ENCODE peak calls at places on chromosomes 2 and 18, in four cellular contexts. T, S, C and K are unnamed samples.

GRCh38 chr2:178301595-178302324 is 107.4 kb downstream of the OSBPL6 start:
- DNase-seq in T (no peak), S (no peak), C (no peak), K (no peak)

GRCh38 chr18:78721986-78722385 is 257.6 kb upstream of the SALL3 start:
- DNase-seq in T (no peak), S (no peak), C (no peak), K (no peak)

GRCh38 chr18:35267809-35268208 is 22.2 kb downstream of the ZSCAN30 start:
- DNase-seq in T (peak; percentile 22), S (no peak), C (peak; percentile 11), K (no peak)

GRCh38 chr18:24054130-24054529 is 39.6 kb downstream of the TTC39C start:
- DNase-seq in T (no peak), S (peak; percentile 9), C (no peak), K (peak; percentile 34)

GRCh38 chr2:128630974-128631697 is 312.5 kb upstream of the HS6ST1 start:
- DNase-seq in T (peak; percentile 1), S (no peak), C (no peak), K (no peak)

GRCh38 chr18:76544511-76545350 is 49.7 kb upstream of the ZNF516 start:
- DNase-seq in T (no peak), S (no peak), C (no peak), K (no peak)

GRCh38 chr2:193584001-193584400 is 1389.3 kb upstream of the TMEFF2 start:
- DNase-seq in T (no peak), S (no peak), C (no peak), K (peak; percentile 41)

GRCh38 chr18:23523429-23524212 is 20.3 kb downstream of the RMC1 start:
- DNase-seq in T (no peak), S (peak; percentile 43), C (no peak), K (peak; percentile 45)

GRCh38 chr18:59597049-59597448 is 100.2 kb downstream of the CCBE1 start:
- DNase-seq in T (no peak), S (no peak), C (no peak), K (no peak)

GRCh38 chr2:73823916-73824523 is 4.7 kb upstream of the STAMBP start:
- DNase-seq in T (peak; percentile 49), S (peak; percentile 75), C (peak; percentile 71), K (peak; percentile 72)

GRCh38 chr2:233242231-233242917 is 9.1 kb upstream of the ATG16L1 start:
- DNase-seq in T (no peak), S (no peak), C (no peak), K (peak; percentile 27)

GRCh38 chr18:11072632-11073031 is 76.7 kb downstream of the PIEZO2 start:
- DNase-seq in T (no peak), S (no peak), C (no peak), K (no peak)

GRCh38 chr2:179410552-179411356 is 146.1 kb upstream of the SESTD1 start:
- DNase-seq in T (peak; percentile 50), S (peak; percentile 59), C (peak; percentile 26), K (peak; percentile 35)

GRCh38 chr2:76197842-76198448 is 487.2 kb upstream of the GCFC2 start:
- DNase-seq in T (peak; percentile 74), S (peak; percentile 22), C (peak; percentile 33), K (peak; percentile 1)

GRCh38 chr2:58137856-58138255 is 91.2 kb downstream of the VRK2 start:
- DNase-seq in T (peak; percentile 61), S (no peak), C (peak; percentile 71), K (peak; percentile 41)

GRCh38 chr2:164803772-164804466 is 37.7 kb downstream of the COBLL1 start:
- DNase-seq in T (no peak), S (peak; percentile 37), C (no peak), K (no peak)

GRCh38 chr2:70702711-70703395 is 65.1 kb downstream of the ADD2 start:
- DNase-seq in T (no peak), S (no peak), C (no peak), K (no peak)

GRCh38 chr18:32934201-32934600 is 161.4 kb upstream of the KLHL14 start:
- DNase-seq in T (no peak), S (no peak), C (no peak), K (no peak)

GRCh38 chr2:26848336-26849055 is 564 bp downstream of the DPYSL5 start:
- DNase-seq in T (no peak), S (peak; percentile 17), C (no peak), K (no peak)

GRCh38 chr18:25842665-25843064 is 247.7 kb downstream of the SS18 start:
- DNase-seq in T (no peak), S (no peak), C (no peak), K (no peak)

GRCh38 chr18:61679836-61680235 is 213.0 kb downstream of the RNF152 start:
- DNase-seq in T (no peak), S (no peak), C (no peak), K (no peak)

GRCh38 chr2:122138561-122138960 is 383.1 kb downstream of the TSN start:
- DNase-seq in T (no peak), S (no peak), C (no peak), K (no peak)

GRCh38 chr2:179787601-179788000 is 73.8 kb downstream of the ZNF385B start:
- DNase-seq in T (no peak), S (no peak), C (no peak), K (no peak)

GRCh38 chr2:42386684-42387083 is 25.7 kb upstream of the COX7A2L start:
- DNase-seq in T (no peak), S (no peak), C (no peak), K (no peak)

GRCh38 chr18:76354348-76354747 is 140.7 kb downstream of the ZNF516 start:
- DNase-seq in T (no peak), S (peak; percentile 55), C (no peak), K (peak; percentile 67)